ENCODE peak calls at places on chromosomes 13 and 19, in nine cellular contexts. V is mucosa of gallbladder; M is HL-60; D is neural crest cell; R is activated CD4-positive, alpha-beta T cell treated with anti-CD3 and anti-CD28 coated beads, Interleukin-2, amount 50 U/mL, for 1 hour; F is amygdala; H is D341Med; W is substantia nigra; C is stimulated activated CD4-positive, alpha-beta T cell treated with anti-CD3 and anti-CD28 coated beads, Interleukin-4, amount 100 ng/mL, for 24 hours. A is an unnamed sample.

GRCh38 chr13:114081761-114082681 is 50.4 kb downstream of the RASA3 start:
- DNase-seq in V (no peak), M (no peak), D (no peak), R (no peak), F (no peak), H (no peak), W (no peak), C (no peak), A (no peak)

GRCh38 chr19:35895911-35896642 is 4.3 kb downstream of the NFKBID start:
- DNase-seq in V (no peak), M (no peak), D (no peak), R (no peak), F (no peak), H (peak; percentile 16), W (no peak), C (no peak), A (no peak)

GRCh38 chr13:91639316-91639715 is 240.9 kb downstream of the GPC5 start:
- DNase-seq in V (no peak), M (no peak), D (no peak), R (no peak), F (no peak), H (no peak), W (no peak), C (no peak), A (no peak)

GRCh38 chr13:44972956-44973581 is 16.2 kb downstream of the NUFIP1 start:
- DNase-seq in V (no peak), M (no peak), D (no peak), R (no peak), F (no peak), H (peak; percentile 36), W (no peak), C (no peak), A (no peak)

GRCh38 chr19:49691243-49692101 is 556 bp downstream of the CPT1C start:
- DNase-seq in V (no peak), M (no peak), D (peak; percentile 77), R (no peak), F (peak; percentile 65), H (peak; percentile 74), W (peak; percentile 41), C (peak; percentile 44), A (no peak)

GRCh38 chr19:46513461-46514236 is 18.0 kb upstream of the PNMA8B start:
- DNase-seq in V (peak; percentile 74), M (peak; percentile 50), D (peak; percentile 96), R (peak; percentile 81), F (peak; percentile 61), H (peak; percentile 91), W (peak; percentile 65), C (peak; percentile 84), A (peak; percentile 19)

GRCh38 chr13:74074723-74075122 is 59.5 kb downstream of the KLF12 start:
- DNase-seq in V (no peak), M (no peak), D (no peak), R (no peak), F (no peak), H (no peak), W (no peak), C (no peak), A (no peak)

GRCh38 chr13:52617070-52618060 is 24.9 kb upstream of the HNRNPA1L2 start:
- DNase-seq in V (peak; percentile 71), M (peak; percentile 69), D (peak; percentile 74), R (peak; percentile 82), F (peak; percentile 68), H (peak; percentile 90), W (peak; percentile 46), C (peak; percentile 89), A (peak; percentile 79)

GRCh38 chr13:99606322-99607089 is 105.2 kb downstream of the TM9SF2 start:
- DNase-seq in V (peak; percentile 89), M (peak; percentile 76), D (peak; percentile 89), R (peak; percentile 91), F (peak; percentile 82), H (peak; percentile 98), W (peak; percentile 81), C (peak; percentile 91), A (peak; percentile 35)

GRCh38 chr19:46344363-46344762 is 2.5 kb upstream of the PPP5C start:
- DNase-seq in V (no peak), M (no peak), D (no peak), R (no peak), F (no peak), H (no peak), W (no peak), C (no peak), A (no peak)

GRCh38 chr19:58544591-58545285 is 874 bp downstream of the TRIM28 start:
- DNase-seq in V (no peak), M (no peak), D (peak; percentile 71), R (peak; percentile 71), F (no peak), H (peak; percentile 96), W (no peak), C (peak; percentile 71), A (no peak)

GRCh38 chr19:923551-924211 is 2.2 kb upstream of the ARID3A start:
- DNase-seq in V (no peak), M (no peak), D (no peak), R (no peak), F (no peak), H (no peak), W (no peak), C (no peak), A (no peak)

GRCh38 chr19:18487576-18488402 is 34.1 kb downstream of the ELL start:
- DNase-seq in V (no peak), M (no peak), D (no peak), R (no peak), F (no peak), H (no peak), W (no peak), C (no peak), A (no peak)

GRCh38 chr19:18700501-18701249 is 17.2 kb downstream of the CRTC1 start:
- DNase-seq in V (peak; percentile 80), M (no peak), D (peak; percentile 27), R (peak; percentile 66), F (no peak), H (peak; percentile 96), W (peak; percentile 39), C (peak; percentile 70), A (peak; percentile 13)

GRCh38 chr19:41159861-41160260 is 33.2 kb upstream of the CYP2S1 start:
- DNase-seq in V (no peak), M (no peak), D (no peak), R (no peak), F (no peak), H (no peak), W (no peak), C (no peak), A (no peak)

A was measured in DMS 273 treated with DMSO at 0.1 percent for 48 hours.